ENCODE peak calls at places on chromosomes 2 and 18, in six cellular contexts. P, A, V, S, B and G are unnamed samples.

GRCh38 chr2:191341436-191341835 is 96.2 kb downstream of the MYO1B start:
- DNase-seq in S (no peak), A (no peak), B (no peak), P (no peak), V (no peak), G (no peak)

GRCh38 chr2:202161106-202161836 is 77.1 kb downstream of the SUMO1 start:
- DNase-seq in A (no peak), B (no peak), V (no peak), P (no peak), S (no peak), G (no peak)

GRCh38 chr2:96254592-96254991 is 11.2 kb downstream of the TMEM127 start:
- DNase-seq in A (no peak), S (no peak), B (no peak), V (no peak), P (peak; percentile 55), G (no peak)

GRCh38 chr2:237540823-237541222 is 25.6 kb upstream of the PRLH start:
- DNase-seq in S (no peak), A (no peak), B (no peak), V (peak; percentile 64), P (peak; percentile 82), G (no peak)

GRCh38 chr2:145329976-145330375 is 810.1 kb upstream of the ZEB2 start:
- DNase-seq in A (no peak), P (no peak), V (no peak), B (no peak), S (no peak), G (no peak)

GRCh38 chr2:231886071-231886681 is 40.0 kb downstream of the NPPC start:
- DNase-seq in S (no peak), V (no peak), P (no peak), A (no peak), B (no peak), G (no peak)

GRCh38 chr2:13005048-13005447 is 288.3 kb downstream of the TRIB2 start:
- DNase-seq in B (no peak), V (no peak), S (no peak), P (no peak), A (no peak), G (no peak)

GRCh38 chr18:11136241-11136640 is 13.1 kb downstream of the PIEZO2 start:
- DNase-seq in V (no peak), A (no peak), B (no peak), S (no peak), P (no peak), G (no peak)

GRCh38 chr2:168105127-168105683 is 142.2 kb downstream of the STK39 start:
- DNase-seq in P (no peak), A (no peak), V (no peak), S (no peak), B (no peak), G (no peak)

GRCh38 chr18:34710430-34711386 is 610 bp downstream of the DTNA start:
- DNase-seq in B (no peak), V (no peak), S (peak; percentile 66), A (no peak), P (no peak), G (no peak)

GRCh38 chr2:159939946-159940345 is 122.5 kb downstream of the PLA2R1 start:
- DNase-seq in V (no peak), P (no peak), B (no peak), S (no peak), A (no peak), G (no peak)

GRCh38 chr2:152766908-152767307 is 48.5 kb downstream of the ARL6IP6 start:
- DNase-seq in A (no peak), V (no peak), P (no peak), S (no peak), B (no peak), G (no peak)

GRCh38 chr2:144522741-144523605 is 3.1 kb upstream of the ZEB2 start:
- DNase-seq in S (no peak), A (no peak), B (no peak), V (peak; percentile 74), P (peak; percentile 41), G (no peak)

GRCh38 chr2:136205615-136206014 is 87.7 kb upstream of the CXCR4 start:
- DNase-seq in A (no peak), S (no peak), V (peak; percentile 62), B (no peak), P (no peak), G (no peak)

GRCh38 chr2:216279011-216279410 is 93.3 kb downstream of the MARCHF4 start:
- DNase-seq in P (no peak), S (no peak), A (no peak), V (no peak), B (no peak), G (no peak)

GRCh38 chr2:201798252-201798918 is 8.0 kb upstream of the CDK15 start:
- DNase-seq in B (no peak), V (no peak), S (peak; percentile 90), P (no peak), A (no peak), G (no peak)